ENCODE peak calls at places on chromosomes 4 and X, in six cellular contexts. C is T-helper 1 cell, Y is choroid plexus epithelial cell, I is HAP-1, K is HTR-8/SVneo, D is WTC11. T is an unnamed sample.

GRCh38 chr4:76626686-76627465 is 191.8 kb downstream of the SHROOM3 start:
- DNase-seq in I (peak; percentile 23), D (no peak), Y (peak; percentile 54), C (no peak), K (no peak), T (no peak)

GRCh38 chrX:64188901-64189300 is 16.6 kb downstream of the AMER1 start:
- DNase-seq in C (no peak), Y (no peak), K (no peak), I (no peak), D (no peak), T (no peak)

GRCh38 chr4:68369474-68369805 is 19.6 kb upstream of the YTHDC1 start:
- DNase-seq in I (no peak), C (no peak), K (no peak), Y (no peak), D (no peak), T (no peak)

GRCh38 chrX:112820364-112821308 is 20.0 kb downstream of the AMOT start:
- DNase-seq in Y (no peak), D (no peak), C (peak; percentile 1), K (no peak), I (no peak), T (no peak)

GRCh38 chr4:23956601-23957364 is 66.9 kb upstream of the PPARGC1A start:
- DNase-seq in D (no peak), K (no peak), Y (no peak), I (no peak), C (no peak), T (no peak)

GRCh38 chr4:8247047-8247930 is 22.3 kb upstream of the HTRA3 start:
- DNase-seq in Y (peak; percentile 83), C (no peak), K (no peak), I (no peak), D (no peak), T (no peak)

GRCh38 chr4:121308828-121309227 is 72.0 kb downstream of the QRFPR start:
- DNase-seq in C (no peak), I (no peak), Y (no peak), K (no peak), D (no peak), T (no peak)

GRCh38 chr4:113435893-113436292 is 325.6 kb downstream of the CAMK2D start:
- DNase-seq in C (no peak), D (no peak), Y (peak; percentile 92), I (no peak), K (no peak), T (no peak)

GRCh38 chr4:112253382-112254000 is 21.9 kb downstream of the AP1AR start:
- DNase-seq in Y (peak; percentile 66), K (no peak), I (no peak), C (no peak), D (peak; percentile 31), T (no peak)

GRCh38 chr4:109027016-109027500 is 264.2 kb upstream of the ETNPPL start:
- DNase-seq in C (no peak), D (no peak), Y (peak; percentile 33), I (no peak), K (no peak), T (no peak)

GRCh38 chrX:103513476-103514108 is 5.7 kb downstream of the RAB40A start:
- DNase-seq in K (no peak), Y (peak; percentile 71), D (no peak), I (no peak), C (no peak), T (no peak)

GRCh38 chrX:22577181-22577580 is 304.5 kb downstream of the CBLL2 start:
- DNase-seq in K (peak; percentile 17), D (no peak), I (no peak), Y (peak; percentile 41), C (no peak), T (no peak)

GRCh38 chr4:163127621-163128020 is 39.1 kb downstream of the NAF1 start:
- DNase-seq in Y (no peak), D (no peak), C (no peak), K (no peak), I (no peak), T (no peak)

GRCh38 chr4:174702974-174703478 is 126.0 kb downstream of the GLRA3 start:
- DNase-seq in Y (peak; percentile 57), K (peak; percentile 10), I (no peak), D (no peak), C (no peak), T (no peak)

GRCh38 chr4:173264245-173264959 is 69.8 kb downstream of the HMGB2 start:
- DNase-seq in K (peak; percentile 14), C (no peak), I (peak; percentile 25), Y (peak; percentile 69), D (no peak), T (peak; percentile 31)

GRCh38 chrX:14228611-14229010 is 198.9 kb upstream of the GEMIN8 start:
- DNase-seq in I (no peak), C (no peak), K (no peak), D (no peak), Y (no peak), T (no peak)

GRCh38 chr4:141376769-141377168 is 156.1 kb downstream of the ZNF330 start:
- DNase-seq in C (no peak), K (no peak), D (no peak), I (no peak), Y (no peak), T (no peak)

GRCh38 chr4:109978704-109979103 is 66.0 kb downstream of the EGF start:
- DNase-seq in C (no peak), I (peak; percentile 13), Y (no peak), D (no peak), K (no peak), T (no peak)

GRCh38 chr4:150164055-150164454 is 85.8 kb downstream of the DCLK2 start:
- DNase-seq in I (no peak), C (no peak), D (no peak), K (no peak), Y (no peak), T (no peak)

GRCh38 chr4:112515278-112516075 is 503 bp downstream of the NEUROG2 start:
- DNase-seq in K (no peak), D (peak; percentile 57), I (peak; percentile 70), Y (peak; percentile 34), C (peak; percentile 61), T (no peak)

GRCh38 chrX:134676440-134676839 is 18.2 kb upstream of the PLAC1 start:
- DNase-seq in C (no peak), I (no peak), K (no peak), Y (peak; percentile 79), D (no peak), T (no peak)

GRCh38 chr4:187256897-187257296 is 533.2 kb upstream of the FAT1 start:
- DNase-seq in D (no peak), Y (no peak), I (no peak), C (no peak), K (no peak), T (no peak)

GRCh38 chr4:103046416-103047290 is 27.1 kb upstream of the SLC9B1 start:
- DNase-seq in D (peak; percentile 37), K (peak; percentile 1), C (peak; percentile 51), Y (peak; percentile 78), I (peak; percentile 52), T (peak; percentile 11)

GRCh38 chr4:76990288-76991080 is 40.9 kb downstream of the SEPTIN11 start:
- DNase-seq in I (no peak), Y (peak; percentile 91), K (peak; percentile 15), C (no peak), D (no peak), T (no peak)

GRCh38 chr4:80096175-80096850 is 23.3 kb upstream of the ANTXR2 start:
- DNase-seq in I (no peak), D (no peak), Y (peak; percentile 14), C (no peak), K (no peak), T (no peak)

GRCh38 chr4:121726642-121727268 is 30.0 kb upstream of the ANXA5 start:
- DNase-seq in Y (peak; percentile 89), K (peak; percentile 51), I (no peak), C (peak; percentile 65), D (no peak), T (no peak)

GRCh38 chr4:7872264-7872771 is 67.3 kb downstream of the AFAP1 start:
- DNase-seq in C (no peak), K (peak; percentile 71), I (no peak), Y (peak; percentile 97), D (no peak), T (no peak)

GRCh38 chrX:38055170-38055847 is 49.0 kb downstream of the SYTL5 start:
- DNase-seq in I (no peak), K (no peak), D (no peak), Y (peak; percentile 57), C (no peak), T (no peak)

GRCh38 chrX:12975999-12976558 is 1.2 kb downstream of the TMSB4X start:
- DNase-seq in K (no peak), I (peak; percentile 82), D (peak; percentile 12), Y (peak; percentile 65), C (peak; percentile 60), T (no peak)

GRCh38 chr4:99635601-99636000 is 22.0 kb downstream of the C4orf54 start:
- DNase-seq in I (no peak), Y (no peak), K (no peak), C (peak; percentile 23), D (no peak), T (no peak)

GRCh38 chr4:148998719-148999118 is 556.5 kb upstream of the NR3C2 start:
- DNase-seq in I (peak; percentile 56), D (peak; percentile 52), Y (peak; percentile 26), K (no peak), C (no peak), T (no peak)

GRCh38 chrX:11663875-11664210 is 1.9 kb downstream of the ARHGAP6 start:
- DNase-seq in K (no peak), I (peak; percentile 18), D (peak; percentile 7), Y (no peak), C (no peak), T (no peak)

GRCh38 chr4:126018274-126018673 is 703.5 kb downstream of the FAT4 start:
- DNase-seq in I (no peak), Y (no peak), D (no peak), C (no peak), K (no peak), T (no peak)

GRCh38 chr4:183322326-183322725 is at the start of gene CLDN24:
- DNase-seq in C (no peak), K (no peak), D (no peak), I (no peak), Y (no peak), T (no peak)